ENCODE peak calls at places on chromosomes 2 and 18, in ten cellular contexts. X, N, S, D, P, W, G, H, V and J are unnamed samples.

GRCh38 chr2:97914691-97915213 is 81.0 kb downstream of the TMEM131 start:
- DNase-seq in S (no peak), W (no peak), P (no peak), N (no peak), V (no peak), D (no peak), G (no peak), H (no peak), X (no peak), J (no peak)

GRCh38 chr18:31371970-31372369 is 4.6 kb upstream of the DSG4 start:
- DNase-seq in X (no peak), S (no peak), G (no peak), D (no peak), V (no peak), W (no peak), H (no peak), P (no peak), N (no peak), J (no peak)

GRCh38 chr2:144890828-144891227 is 370.9 kb upstream of the ZEB2 start:
- DNase-seq in V (peak; percentile 69), P (no peak), X (peak; percentile 44), D (peak; percentile 51), S (peak; percentile 45), H (peak; percentile 55), W (no peak), G (no peak), N (no peak), J (peak; percentile 49)

GRCh38 chr2:216713691-216714411 is 18.5 kb upstream of the IGFBP5 start:
- DNase-seq in G (no peak), D (peak; percentile 83), N (peak; percentile 79), S (no peak), H (peak; percentile 95), X (no peak), P (no peak), V (peak; percentile 41), W (peak; percentile 63), J (peak; percentile 92)

GRCh38 chr2:172600644-172601043 is 44.8 kb downstream of the PDK1 start:
- DNase-seq in W (no peak), X (no peak), S (peak; percentile 44), P (no peak), H (no peak), G (no peak), N (no peak), D (peak; percentile 74), V (no peak), J (no peak)

GRCh38 chr18:47075098-47075883 is 39.9 kb upstream of the ELOA2 start:
- DNase-seq in H (peak; percentile 22), S (no peak), W (no peak), D (peak; percentile 5), P (peak; percentile 9), G (no peak), X (peak; percentile 69), V (peak; percentile 10), N (no peak), J (peak; percentile 5)

GRCh38 chr18:49061906-49062831 is 111.4 kb upstream of the SMAD7 start:
- DNase-seq in W (no peak), D (no peak), H (no peak), P (no peak), N (no peak), X (no peak), S (peak; percentile 12), G (no peak), V (no peak), J (no peak)

GRCh38 chr2:176818653-176819052 is 393.9 kb upstream of the HNRNPA3 start:
- DNase-seq in N (no peak), W (no peak), V (no peak), H (no peak), G (no peak), D (no peak), P (no peak), X (no peak), S (no peak), J (no peak)

GRCh38 chr2:151849413-151850010 is 21.3 kb upstream of the ARL5A start:
- DNase-seq in D (no peak), X (no peak), P (no peak), W (no peak), V (peak; percentile 18), G (no peak), S (no peak), H (peak; percentile 9), N (no peak), J (no peak)

GRCh38 chr2:207334631-207335371 is 169.1 kb upstream of the KLF7 start:
- DNase-seq in X (peak; percentile 88), V (peak; percentile 88), G (no peak), N (peak; percentile 93), P (peak; percentile 47), W (peak; percentile 80), S (peak; percentile 99), D (peak; percentile 99), H (peak; percentile 100), J (peak; percentile 100)

GRCh38 chr2:134401081-134401497 is 147.2 kb downstream of the MGAT5 start:
- DNase-seq in P (no peak), X (no peak), H (no peak), W (peak; percentile 83), N (no peak), G (no peak), S (peak; percentile 93), D (no peak), V (no peak), J (no peak)

GRCh38 chr2:217932661-217933325 is 70.0 kb downstream of the TNS1 start:
- DNase-seq in H (peak; percentile 71), D (no peak), W (peak; percentile 72), X (no peak), P (no peak), V (no peak), S (peak; percentile 47), N (no peak), G (no peak), J (peak; percentile 64)

GRCh38 chr2:75527676-75528075 is 33.1 kb downstream of the EVA1A start:
- DNase-seq in H (peak; percentile 28), X (no peak), D (no peak), N (no peak), W (no peak), G (no peak), S (no peak), V (no peak), P (no peak), J (no peak)

DNA sequence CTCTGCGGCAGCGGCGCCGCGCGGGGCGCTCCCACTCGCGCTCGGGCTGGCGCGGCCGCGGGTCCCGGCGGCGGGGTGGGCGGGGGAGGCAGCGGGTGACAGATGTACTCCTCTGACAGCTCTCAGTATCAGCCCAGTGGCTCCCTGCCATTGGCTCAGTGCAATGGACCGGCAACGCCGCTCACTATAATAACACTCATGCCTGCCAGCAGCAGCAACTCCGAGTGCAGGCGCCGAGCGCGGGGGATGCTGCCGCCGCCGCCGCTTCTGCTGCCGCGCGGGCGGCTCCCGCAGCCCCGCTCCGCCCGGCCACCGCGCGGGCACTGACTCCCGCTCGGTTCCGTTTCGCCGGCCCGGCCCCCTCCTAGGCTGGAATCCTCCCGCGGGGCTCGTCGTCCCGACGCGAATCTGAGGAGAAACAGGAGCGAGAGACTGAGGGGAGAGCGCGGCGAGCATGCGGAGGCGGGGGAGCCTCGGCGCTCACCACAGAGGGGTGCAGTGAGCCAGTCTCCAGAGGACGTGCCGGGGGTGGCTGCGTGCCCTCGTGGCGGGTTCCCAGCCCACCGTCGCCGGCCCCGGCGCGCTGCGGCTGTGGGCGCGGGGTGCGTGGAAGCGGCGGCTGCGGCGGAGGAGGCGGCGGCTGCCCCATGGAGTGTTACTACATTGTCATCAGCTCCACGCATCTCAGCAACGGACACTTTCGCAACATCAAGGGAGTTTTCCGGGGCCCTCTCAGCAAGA is at the start of gene ZNF804A:
- DNase-seq in P (peak; percentile 53), W (peak; percentile 14), G (no peak), V (no peak), H (peak; percentile 76), X (peak; percentile 79), S (peak; percentile 61), D (peak; percentile 66), N (no peak), J (peak; percentile 63)
- TF ChIP-seq CTCF in P (no peak), W (no peak), G (no peak), V (no peak), H (no peak), X (no peak), S (no peak), D (no peak), N (no peak), J (no peak)

GRCh38 chr18:9669016-9669415 is 39.1 kb upstream of the RAB31 start:
- DNase-seq in G (no peak), N (no peak), H (no peak), S (no peak), D (no peak), X (no peak), W (no peak), P (no peak), V (no peak), J (no peak)
- H3K27ac ChIP-seq in G (no peak overlapping the region), N (no peak overlapping the region), H (no peak overlapping the region), S (no peak overlapping the region), D (no peak overlapping the region), X (no peak overlapping the region), W (no peak overlapping the region), P (no peak overlapping the region), V (no peak overlapping the region), J (no peak overlapping the region)

DNA sequence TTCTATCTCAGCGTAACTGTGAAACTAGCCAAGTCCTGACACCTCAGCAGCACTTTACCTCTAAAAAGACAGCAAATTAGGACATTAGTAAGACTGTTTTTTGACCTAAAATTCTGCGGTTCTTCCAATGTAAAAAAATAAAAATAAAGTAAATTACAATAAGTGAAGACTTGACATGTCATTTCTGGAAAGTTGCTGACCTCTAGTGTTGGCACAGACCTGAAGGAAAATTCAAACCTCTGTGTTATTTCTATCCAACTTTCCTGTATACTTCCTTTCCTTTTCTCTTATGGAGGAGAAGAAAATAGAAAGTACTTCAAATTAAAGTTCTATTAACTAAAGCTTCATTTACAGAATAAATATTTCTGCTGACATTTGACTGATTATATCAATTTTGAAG is 110.6 kb downstream of the TMEM182 start:
- DNase-seq in W (no peak), S (no peak), P (no peak), D (no peak), X (no peak), H (peak; percentile 0), G (no peak), V (peak; percentile 16), N (no peak), J (no peak)
- TF ChIP-seq CTCF in W (no peak), S (no peak), P (no peak), D (no peak), X (peak; percentile 61), H (no peak), G (peak; percentile 20), V (peak; percentile 35), N (no peak), J (no peak)

DNA sequence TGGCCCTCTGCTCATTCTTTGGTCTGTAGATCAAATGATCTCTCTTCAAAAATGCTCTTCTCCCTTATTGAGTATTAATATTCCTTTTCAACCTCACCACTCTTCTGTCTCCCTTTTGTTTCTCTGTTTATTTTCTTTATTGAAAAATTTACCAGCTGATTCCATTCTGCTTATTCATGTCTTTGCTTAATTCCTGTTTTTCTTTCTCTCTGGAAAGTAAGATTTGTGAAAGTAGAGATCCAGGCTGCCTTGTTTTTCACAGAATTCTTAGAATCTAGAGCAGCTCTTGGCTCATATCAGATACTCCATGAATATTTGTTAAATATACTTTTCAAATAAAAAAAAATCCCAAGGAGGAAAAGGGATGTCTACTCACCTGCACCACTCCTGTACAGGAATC is 157.0 kb downstream of the DOCK10 start:
- DNase-seq in X (no peak), N (no peak), H (no peak), W (no peak), S (no peak), V (no peak), G (no peak), D (no peak), P (no peak), J (no peak)
- H3K27ac ChIP-seq in X (no peak overlapping the region), N (no peak overlapping the region), H (no peak overlapping the region), W (no peak overlapping the region), S (no peak overlapping the region), V (peak overlapping the region; percentile 69), G (no peak overlapping the region), D (peak overlapping the region; percentile 83), P (no peak overlapping the region), J (peak overlapping the region; percentile 6)